ENCODE peak calls at places on chromosomes 6 and 20, in six cellular contexts. N, W, E, X, U and B are unnamed samples.

GRCh38 chr6:132161283-132161682 is 210.1 kb upstream of the CCN2 start:
- DNase-seq in W (no peak), N (no peak), E (peak), X (peak), U (peak), B (peak)

GRCh38 chr6:166204852-166205650 is 37.4 kb upstream of the TBXT start:
- DNase-seq in W (no peak), U (no peak), X (no peak), E (no peak), N (no peak), B (no peak)

GRCh38 chr20:58374906-58375760 is 13.9 kb upstream of the VAPB start:
- DNase-seq in X (peak), N (no peak), E (peak), U (peak), W (no peak), B (peak)

GRCh38 chr20:34562643-34563042 is 4.1 kb downstream of the MAP1LC3A start:
- DNase-seq in U (peak), E (no peak), X (no peak), W (no peak), N (no peak), B (no peak)

GRCh38 chr6:3351105-3351676 is 92.4 kb downstream of the PSMG4 start:
- DNase-seq in E (no peak), N (no peak), U (no peak), W (no peak), X (no peak), B (no peak)

GRCh38 chr20:47887477-47888080 is 102.3 kb upstream of the SULF2 start:
- DNase-seq in E (no peak), N (no peak), X (no peak), W (no peak), U (no peak), B (no peak)

GRCh38 chr6:33895988-33896387 is 92.2 kb upstream of the MLN start:
- DNase-seq in E (no peak), X (no peak), W (no peak), U (no peak), N (no peak), B (no peak)

GRCh38 chr6:36666726-36667591 is 11.6 kb upstream of the CDKN1A start:
- DNase-seq in E (peak), U (peak), W (peak), N (peak), X (peak), B (peak)

GRCh38 chr6:158894192-158894591 is 75.0 kb upstream of the EZR start:
- DNase-seq in X (peak), W (no peak), E (peak), U (peak), N (no peak), B (peak)

GRCh38 chr6:105484238-105485161 is 81.6 kb upstream of the PREP start:
- DNase-seq in U (peak), X (peak), W (no peak), N (no peak), E (peak), B (peak)

GRCh38 chr20:20010639-20011500 is 6.3 kb upstream of the NAA20 start:
- DNase-seq in N (no peak), W (no peak), E (peak), X (peak), U (peak), B (peak)

GRCh38 chr6:54243699-54244098 is 64.5 kb upstream of the TINAG start:
- DNase-seq in U (no peak), X (no peak), W (no peak), E (no peak), N (no peak), B (no peak)

GRCh38 chr6:46381579-46381978 is 109.7 kb downstream of the RCAN2 start:
- DNase-seq in X (no peak), U (no peak), E (no peak), W (no peak), N (no peak), B (no peak)

GRCh38 chr6:109714156-109714555 is 23.1 kb downstream of the FIG4 start:
- DNase-seq in E (no peak), W (no peak), U (no peak), N (no peak), X (no peak), B (no peak)

GRCh38 chr6:10248378-10248843 is 166.5 kb downstream of the TFAP2A start:
- DNase-seq in U (peak), N (no peak), X (no peak), W (no peak), E (no peak), B (peak)

GRCh38 chr6:26554669-26555504 is 16.7 kb downstream of the HMGN4 start:
- DNase-seq in N (no peak), X (peak), E (peak), W (no peak), U (peak), B (peak)

GRCh38 chr6:38987503-38987902 is 61.1 kb upstream of the GLP1R start:
- DNase-seq in W (no peak), N (no peak), E (no peak), U (no peak), X (no peak), B (no peak)

GRCh38 chr6:38989064-38989463 is 59.5 kb upstream of the GLP1R start:
- DNase-seq in X (no peak), W (no peak), N (no peak), E (no peak), U (no peak), B (no peak)

GRCh38 chr6:38982470-38982869 is 66.1 kb upstream of the GLP1R start:
- DNase-seq in W (no peak), N (no peak), U (no peak), E (no peak), X (no peak), B (no peak)

GRCh38 chr6:38985839-38986238 is 62.7 kb upstream of the GLP1R start:
- DNase-seq in W (no peak), N (no peak), X (no peak), U (no peak), E (no peak), B (no peak)

DNA sequence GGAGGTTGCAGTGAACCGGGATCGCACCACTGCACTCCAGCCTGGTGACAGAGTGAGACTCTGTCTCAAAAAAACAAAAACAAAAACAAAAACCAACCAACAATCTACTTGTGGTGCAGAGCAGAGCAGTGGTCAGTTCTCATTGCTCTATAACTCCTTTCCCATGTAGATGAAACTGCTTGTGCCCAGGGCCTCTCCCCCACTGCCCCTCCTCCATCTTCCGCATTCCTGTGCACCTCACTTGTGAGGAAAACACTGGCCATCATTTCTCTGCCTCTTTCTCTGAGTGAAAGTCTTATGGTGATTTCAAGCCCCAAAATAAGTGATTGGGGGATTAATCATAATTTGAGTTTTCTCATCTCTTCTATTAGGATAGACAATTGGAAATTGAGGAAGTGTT is 63.9 kb upstream of the GLP1R start:
- DNase-seq in W (no peak), X (no peak), E (no peak), U (no peak), N (no peak), B (no peak)
- H3K4me3 ChIP-seq in W (no peak), X (no peak), E (no peak), U (no peak), N (no peak), B (no peak)

DNA sequence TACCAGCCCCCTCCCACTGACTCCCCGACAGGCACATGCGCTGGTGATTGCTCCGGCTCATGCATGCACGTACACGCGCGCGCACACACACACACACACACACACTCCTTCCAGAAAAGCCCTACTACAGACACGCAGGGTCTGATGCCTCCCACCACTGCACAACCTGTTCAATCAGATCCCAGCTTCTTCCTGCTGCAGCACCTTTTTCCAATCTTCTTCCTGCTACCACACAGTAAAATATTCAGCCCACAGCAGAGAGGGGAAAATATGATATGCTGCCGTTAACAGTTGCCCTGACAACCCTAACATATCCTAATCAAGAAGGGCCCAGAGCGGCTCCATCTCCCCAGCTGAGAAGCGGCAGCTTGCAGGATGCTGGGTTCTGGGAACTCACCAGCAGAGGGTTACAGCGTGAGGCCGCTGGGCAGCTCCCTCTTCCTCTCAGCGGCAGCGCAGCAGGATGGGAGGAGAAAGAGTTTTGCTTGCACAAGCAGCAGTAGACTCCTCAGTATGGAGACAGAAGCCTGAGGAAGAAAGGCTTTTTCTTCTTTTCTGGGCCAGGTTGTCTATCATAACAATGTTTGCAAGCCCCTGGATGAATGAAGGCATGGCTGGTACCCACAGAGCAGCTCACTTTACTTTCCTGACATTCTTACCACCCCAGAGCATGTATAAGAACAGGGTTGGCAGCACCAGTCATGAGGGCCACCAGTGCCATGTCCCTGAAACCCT is 23.9 kb downstream of the MAP7 start:
- DNase-seq in E (peak), X (peak), W (peak), U (peak), N (peak), B (peak)
- TF ChIP-seq CTCF in E (peak), X (peak), W (peak), U (peak), N (no peak), B (peak)

GRCh38 chr6:142088858-142089216 is 43.9 kb upstream of the GJE1 start:
- DNase-seq in E (peak), W (peak), N (no peak), X (peak), U (peak), B (peak)
- H3K4me3 ChIP-seq in E (no peak), W (no peak), N (no peak), X (no peak), U (no peak), B (no peak)

DNA sequence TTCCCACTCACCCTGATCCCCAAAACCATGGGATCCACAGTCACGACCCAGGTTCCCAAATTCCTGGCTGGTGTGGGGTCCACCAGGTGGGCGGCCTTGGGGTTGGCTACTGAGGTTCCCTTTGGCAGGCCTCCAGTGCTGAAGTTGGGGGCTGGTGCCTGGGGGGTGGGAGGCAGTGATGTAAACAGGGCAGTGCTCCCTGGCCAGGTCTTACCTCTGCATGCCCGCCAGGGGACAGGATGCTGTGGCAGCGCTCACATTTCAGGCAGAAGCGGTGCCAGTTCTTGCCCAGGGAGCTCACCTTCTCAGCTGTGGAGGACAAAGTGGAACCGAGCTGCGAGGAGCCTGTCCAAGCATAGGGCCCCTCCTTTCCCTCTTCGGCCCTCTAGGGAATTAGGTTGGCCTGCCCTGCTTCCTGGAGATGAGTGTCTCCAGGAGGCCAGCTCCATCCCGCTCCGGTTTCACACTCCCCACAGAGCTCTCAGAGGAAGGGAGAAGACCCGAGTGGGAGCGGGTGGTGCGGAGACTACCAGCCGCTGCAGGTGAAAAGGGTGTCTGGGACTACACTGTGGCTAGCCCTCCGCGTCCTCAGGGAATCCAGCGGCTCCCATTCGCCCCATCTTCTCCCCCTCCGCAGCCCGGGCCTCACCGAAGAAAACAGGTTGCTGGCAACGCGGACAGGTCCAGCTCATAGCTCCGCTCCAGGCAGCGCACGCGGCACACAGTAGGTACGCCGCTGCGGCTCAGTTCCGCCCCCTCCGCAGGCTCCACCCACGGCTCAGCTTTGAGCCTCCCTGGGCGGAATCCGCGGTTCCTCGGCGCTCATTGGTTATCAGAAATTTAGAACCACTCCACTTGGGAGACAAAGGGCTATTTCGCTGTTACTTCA is at the start of gene CRIP3:
- DNase-seq in E (peak), N (peak), W (no peak), U (peak), X (peak), B (no peak)
- TF ChIP-seq CTCF in E (peak), N (no peak), W (peak), U (peak), X (peak), B (peak)

GRCh38 chr20:45181639-45182038 is 6.9 kb downstream of the PI3 start:
- DNase-seq in U (no peak), E (peak), N (no peak), W (no peak), X (no peak), B (peak)

GRCh38 chr20:45183084-45183483 is 8.4 kb downstream of the PI3 start:
- DNase-seq in E (no peak), U (no peak), W (no peak), N (no peak), X (no peak), B (no peak)

GRCh38 chr20:45174434-45175364 is at the start of gene PI3:
- DNase-seq in W (peak), N (peak), U (peak), E (peak), X (peak), B (no peak)

GRCh38 chr20:45176526-45176925 is 1.8 kb downstream of the PI3 start:
- DNase-seq in X (no peak), E (no peak), W (no peak), N (no peak), U (no peak), B (no peak)

DNA sequence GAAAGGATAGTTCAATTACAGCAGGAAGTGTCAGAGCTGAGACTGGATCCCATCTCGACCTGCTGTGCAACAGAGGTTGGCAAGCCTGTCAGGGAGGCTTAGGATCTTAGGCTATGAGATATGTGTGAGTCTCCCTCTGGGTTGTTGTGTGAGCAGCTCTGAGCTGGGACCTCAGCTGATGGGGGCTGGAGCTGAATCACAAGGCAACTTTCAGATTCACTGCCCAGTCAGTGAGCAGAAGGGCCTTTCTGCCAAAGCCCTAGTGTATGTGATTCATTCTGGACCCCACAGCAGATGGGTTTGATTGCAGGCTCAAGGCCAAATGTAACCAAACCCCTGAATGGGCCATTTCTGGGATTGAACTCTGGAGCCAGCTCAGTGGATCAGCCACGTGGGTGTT is 4.5 kb downstream of the PI3 start:
- DNase-seq in U (no peak), E (peak), W (no peak), X (no peak), N (no peak), B (no peak)
- H3K4me3 ChIP-seq in U (no peak), E (no peak), W (no peak), X (no peak), N (no peak), B (no peak)